ENCODE peak calls at places on chromosomes 1 and 21, in four cellular contexts. W is heart left ventricle, A is transverse colon, I is NB4. U is an unnamed sample.

GRCh38 chr1:150562384-150563339 is 13.5 kb downstream of the ADAMTSL4 start:
- DNase-seq in A (peak; percentile 84), W (no peak), I (peak; percentile 48), U (peak; percentile 61)

GRCh38 chr1:151898519-151898991 is 10.8 kb downstream of the THEM4 start:
- DNase-seq in W (no peak), A (peak; percentile 36), I (no peak), U (no peak)

GRCh38 chr1:31135973-31136600 is 70.6 kb upstream of the PUM1 start:
- DNase-seq in A (no peak), I (no peak), W (no peak), U (no peak)

GRCh38 chr1:206464456-206464964 is 5.8 kb upstream of the IKBKE start:
- DNase-seq in I (no peak), W (no peak), A (no peak), U (peak; percentile 49)

GRCh38 chr1:19405195-19405760 is 80.1 kb downstream of the CAPZB start:
- DNase-seq in I (no peak), W (no peak), A (no peak), U (no peak)

GRCh38 chr21:16075594-16076282 is 346.0 kb downstream of the USP25 start:
- DNase-seq in A (no peak), W (no peak), I (no peak), U (no peak)

GRCh38 chr1:6357243-6357929 is 36.2 kb downstream of the ACOT7 start:
- DNase-seq in A (peak; percentile 47), I (no peak), W (no peak), U (no peak)

GRCh38 chr1:231036416-231036815 is 3.6 kb downstream of the FAM89A start:
- DNase-seq in I (peak; percentile 89), W (no peak), A (no peak), U (no peak)

GRCh38 chr1:209354111-209354839 is 229.2 kb upstream of the CAMK1G start:
- DNase-seq in W (peak; percentile 54), I (peak; percentile 77), A (peak; percentile 71), U (peak; percentile 58)

DNA sequence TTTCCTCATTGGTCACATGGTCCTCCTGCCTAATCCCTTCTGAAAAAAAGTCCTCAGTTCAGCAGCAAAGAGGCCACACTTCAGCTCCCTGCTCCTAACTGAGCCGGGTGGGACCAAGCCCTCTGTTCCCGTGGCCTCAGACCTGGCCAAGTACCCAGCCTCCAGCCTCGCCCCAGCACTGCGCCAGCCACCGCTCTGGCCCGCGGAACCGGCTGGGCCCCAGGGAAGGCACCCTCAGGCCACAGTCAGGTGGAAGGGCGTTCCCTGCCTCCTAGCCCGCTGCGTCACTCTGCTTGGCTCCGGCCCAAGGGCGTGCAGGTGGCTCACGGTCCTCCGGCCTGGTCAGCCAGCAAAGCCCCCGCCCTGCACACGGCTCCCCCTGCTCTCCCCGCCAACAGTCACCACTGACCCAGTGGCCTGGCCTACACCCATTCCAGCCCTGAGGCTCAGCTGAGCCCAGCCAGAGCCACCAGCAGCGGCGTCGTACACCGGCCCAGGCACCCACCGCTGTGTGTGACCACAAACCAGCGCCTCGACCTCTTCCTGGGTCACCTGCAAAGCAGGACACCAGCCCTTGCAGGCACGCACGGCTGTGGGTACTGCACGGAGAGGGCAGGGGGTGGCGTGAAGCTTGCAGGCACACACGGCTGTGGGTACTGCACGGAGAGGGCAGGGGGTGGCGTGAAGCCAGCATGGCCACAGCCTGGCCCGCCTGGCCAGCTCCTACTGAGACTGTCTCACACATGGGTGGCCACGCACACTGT is 19.4 kb downstream of the NADK start:
- DNase-seq in I (no peak), W (peak; percentile 81), A (peak; percentile 95), U (peak; percentile 68)
- TF ChIP-seq POLR2A in I (no peak), W (no peak), A (peak; percentile 68), U (no peak)

GRCh38 chr21:45287438-45288391 is at the start of gene POFUT2:
- DNase-seq in W (peak; percentile 99), A (peak; percentile 99), I (peak; percentile 92), U (peak; percentile 96)
- TF ChIP-seq POLR2A in W (peak; percentile 88), A (peak; percentile 88), I (peak; percentile 61), U (peak; percentile 47)

DNA sequence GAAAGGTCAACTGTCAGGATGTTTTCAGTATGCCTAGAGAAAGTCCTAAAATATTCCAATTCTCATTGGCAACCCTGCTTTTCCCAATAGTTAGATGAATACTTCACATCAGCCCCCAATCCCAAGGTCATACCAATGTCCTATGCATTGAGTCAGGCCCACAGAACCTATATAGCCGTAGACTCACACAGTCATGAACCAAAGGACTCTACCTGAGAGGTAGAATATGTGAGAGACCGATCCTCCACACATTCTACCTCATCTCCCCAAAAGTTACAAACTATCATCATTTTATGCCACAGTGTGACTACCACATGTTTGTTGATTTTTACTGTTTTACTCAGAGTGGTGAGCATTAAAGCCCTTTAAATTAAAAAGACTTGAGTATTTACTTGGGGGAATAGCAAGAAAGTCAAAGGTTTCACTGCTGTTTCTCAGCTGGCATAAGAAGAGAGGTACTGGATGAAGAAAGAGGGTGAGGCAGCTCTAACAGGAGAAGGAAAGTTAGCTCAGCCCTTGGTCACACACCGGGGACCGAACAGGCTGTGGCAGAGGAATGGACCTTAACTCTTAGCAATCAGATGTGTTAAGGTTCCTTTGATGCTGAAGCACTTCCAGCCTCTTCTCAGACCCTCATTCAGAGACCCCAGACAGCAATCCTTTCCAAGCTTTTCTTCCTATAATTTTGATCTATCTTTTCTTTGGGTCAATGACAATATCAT is 930 bp downstream of the CD48 start:
- DNase-seq in I (no peak), W (no peak), A (no peak), U (no peak)
- TF ChIP-seq POLR2A in I (no peak), W (no peak), A (no peak), U (no peak)

DNA sequence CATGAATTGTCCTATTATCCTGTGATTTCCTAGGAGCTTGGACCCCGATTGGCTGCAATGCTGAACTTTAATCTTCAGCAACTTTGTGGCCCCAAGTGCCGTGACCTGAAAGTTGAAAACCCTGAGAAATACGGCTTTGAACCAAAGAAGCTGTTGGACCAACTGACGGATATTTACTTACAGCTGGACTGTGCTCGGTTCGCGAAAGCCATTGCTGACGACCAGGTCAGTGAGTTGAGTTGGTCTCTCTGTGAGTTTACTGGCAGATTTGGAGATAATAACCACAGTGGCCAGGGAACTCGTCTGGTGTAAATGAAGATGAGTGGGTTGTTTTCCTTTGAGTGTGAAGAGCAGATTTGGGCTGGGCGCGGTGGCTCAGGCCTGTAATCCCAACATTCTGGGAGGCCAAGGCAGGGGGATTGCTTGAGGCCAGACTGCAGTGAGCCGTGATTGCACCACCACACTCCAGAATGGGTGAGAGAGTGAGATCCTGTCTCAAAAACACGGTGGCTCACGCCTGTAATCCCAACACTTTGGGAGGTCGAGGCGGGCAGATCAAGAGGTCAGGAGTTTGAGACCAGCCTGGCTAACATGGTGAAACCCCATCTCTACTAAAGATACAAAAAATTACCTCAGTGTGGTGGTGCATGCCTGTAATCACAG is 39.1 kb upstream of the KIF1B start:
- DNase-seq in A (no peak), W (no peak), I (no peak), U (no peak)
- TF ChIP-seq POLR2A in A (no peak), W (no peak), I (no peak), U (no peak)

U was measured in erythroblast.